ENCODE peak calls at places on chromosomes 13 and 19, in nine cellular contexts. L is MM.1S, E is GM23248, A is PC-9, I is GM23338, R is OCI-LY7, T is SK-N-SH, M is Karpas-422, P is hepatocyte. S is an unnamed sample. For H3K9me2 and H3K79me2, the result is how much of the 10 kb centered on the place peaks cover.

GRCh38 chr19:1882089-1882785 is 3.1 kb downstream of the ABHD17A start:
- DNase-seq in I (no peak), E (no peak), M (peak), P (no peak), T (no peak), A (no peak), L (no peak), R (peak), S (no peak)

GRCh38 chr13:87671824-87672603 is 843 bp downstream of the SLITRK5 start:
- DNase-seq in E (peak), I (peak), T (peak), L (no peak), P (peak), A (no peak), R (peak), M (no peak), S (no peak)

GRCh38 chr13:50589139-50589538 is 254.4 kb downstream of the DLEU7 start:
- DNase-seq in L (no peak), T (peak), I (no peak), A (no peak), P (peak), E (peak), M (no peak), R (no peak), S (peak)

GRCh38 chr19:7681336-7682174 is 922 bp downstream of the TRAPPC5 start:
- DNase-seq in R (peak), E (peak), L (peak), I (peak), P (peak), A (peak), M (peak), T (peak), S (peak)

GRCh38 chr19:5048091-5048726 is 79.3 kb downstream of the KDM4B start:
- DNase-seq in E (peak), P (peak), A (peak), I (peak), T (peak), R (peak), L (no peak), M (peak), S (peak)

GRCh38 chr19:12843328-12843727 is 5.0 kb downstream of the MAST1 start:
- DNase-seq in P (no peak), M (no peak), R (no peak), I (no peak), T (no peak), E (no peak), L (no peak), A (no peak), S (no peak)

GRCh38 chr13:80979035-80979641 is 638.2 kb upstream of the SPRY2 start:
- DNase-seq in L (peak), M (peak), P (peak), I (peak), R (peak), A (peak), T (peak), E (peak), S (peak)

GRCh38 chr19:53130506-53130905 is 2.2 kb downstream of the ZNF415 start:
- DNase-seq in M (no peak), E (peak), L (no peak), A (no peak), P (peak), T (no peak), I (peak), R (no peak), S (no peak)

GRCh38 chr13:45104294-45104693 is 16.0 kb upstream of the GTF2F2 start:
- DNase-seq in E (no peak), R (no peak), I (no peak), T (no peak), P (no peak), L (no peak), A (no peak), M (no peak), S (no peak)

GRCh38 chr13:99040536-99041141 is 62.8 kb upstream of the DOCK9 start:
- DNase-seq in L (no peak), T (no peak), M (no peak), R (no peak), A (peak), I (no peak), P (no peak), E (no peak), S (peak)

GRCh38 chr13:73025212-73026012 is 33.4 kb upstream of the KLF5 start:
- DNase-seq in L (no peak), R (no peak), A (no peak), P (peak), E (peak), M (no peak), I (no peak), T (no peak), S (no peak)

GRCh38 chr19:35549174-35549788 is 3.9 kb downstream of the TMEM147 start:
- DNase-seq in I (peak), A (peak), L (peak), E (peak), M (peak), T (peak), P (peak), R (peak), S (peak)

GRCh38 chr13:29594310-29594709 is 1.2 kb downstream of the SLC7A1 start:
- DNase-seq in E (peak), T (peak), M (peak), I (peak), P (peak), L (peak), R (peak), A (peak), S (peak)

GRCh38 chr13:59447031-59447430 is 716.7 kb downstream of the DIAPH3 start:
- DNase-seq in I (no peak), R (no peak), E (no peak), T (peak), L (no peak), M (no peak), P (no peak), A (no peak), S (no peak)

GRCh38 chr19:2050349-2050990 is 574 bp downstream of the MKNK2 start:
- DNase-seq in P (no peak), L (no peak), E (peak), M (peak), R (no peak), A (no peak), I (no peak), T (peak), S (no peak)

GRCh38 chr19:18696023-18696422 is 12.5 kb downstream of the CRTC1 start:
- DNase-seq in T (no peak), I (no peak), M (no peak), R (no peak), E (no peak), P (no peak), A (no peak), L (no peak), S (no peak)
- H3K9me2 ChIP-seq in T (under half), I (under half), M (under half), R (under half), E (under half), P (under half), A (under half), L (under half), S (under half)

GRCh38 chr13:79530270-79530669 is 49.3 kb downstream of the NDFIP2 start:
- DNase-seq in P (no peak), L (no peak), R (no peak), I (no peak), M (peak), A (no peak), T (no peak), E (no peak), S (no peak)
- H3K79me2 ChIP-seq in P (under half), L (under half), R (under half), I (under half), M (under half), A (under half), T (under half), E (half or more), S (under half)

GRCh38 chr19:3108775-3109174 is 14.6 kb downstream of the GNA11 start:
- DNase-seq in M (peak), I (peak), P (peak), E (peak), A (peak), L (peak), R (peak), T (peak), S (peak)
- H3K9me2 ChIP-seq in M (under half), I (under half), P (under half), E (under half), A (under half), L (under half), R (under half), T (under half), S (under half)

DNA sequence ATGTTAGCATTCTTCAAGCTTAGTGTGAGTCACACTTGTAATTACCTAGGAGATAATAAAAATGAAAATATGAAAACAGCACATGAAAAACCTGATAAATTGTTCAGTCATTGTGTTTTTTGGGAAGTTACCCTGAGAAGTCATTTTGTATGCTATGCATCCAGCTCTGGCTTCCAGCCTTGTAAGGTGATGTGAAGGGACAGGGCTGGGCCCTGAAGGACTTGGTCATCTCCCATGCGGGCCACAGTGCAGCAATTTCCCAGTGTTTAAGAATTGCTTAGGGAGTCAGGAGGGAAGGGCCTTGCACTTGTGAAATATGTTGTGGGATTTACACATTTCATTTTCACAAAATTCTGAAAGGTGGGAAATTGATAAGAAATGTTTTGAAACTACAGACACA is 41.3 kb downstream of the ARHGEF7 start:
- DNase-seq in T (no peak), M (no peak), E (peak), A (no peak), I (no peak), L (no peak), R (no peak), P (no peak), S (peak)
- H3K79me2 ChIP-seq in T (half or more), M (half or more), E (half or more), A (half or more), I (half or more), L (half or more), R (half or more), P (half or more), S (half or more)

DNA sequence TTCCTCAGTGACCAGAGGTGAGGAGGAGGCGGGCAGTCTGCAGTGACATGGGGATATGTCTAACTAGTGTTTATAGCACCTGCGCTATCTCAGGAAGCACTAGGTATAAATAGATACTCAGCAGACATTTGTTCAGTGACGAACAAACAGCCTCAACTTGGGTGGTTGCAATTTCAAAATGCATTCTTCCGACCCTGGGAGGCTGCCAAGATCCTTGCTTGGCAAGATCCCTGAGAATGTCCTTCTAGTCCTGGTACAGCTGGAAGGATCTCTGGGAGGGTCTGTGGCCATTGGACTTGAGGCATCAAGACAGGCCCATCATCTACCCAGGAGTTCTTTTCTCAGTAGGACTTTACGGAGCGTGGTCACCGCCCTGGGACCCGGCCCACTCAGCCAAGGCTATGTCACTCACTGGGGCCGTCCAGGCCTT is 299.5 kb downstream of the ZNF536 start:
- DNase-seq in T (no peak), P (no peak), L (no peak), M (no peak), E (no peak), R (no peak), A (no peak), I (no peak), S (no peak)
- H3K9me2 ChIP-seq in T (under half), P (under half), L (under half), M (under half), E (under half), R (under half), A (under half), I (under half), S (under half)